ENCODE peak calls at places on chromosomes 4 and X, in nine cellular contexts. I is transverse colon, Y is OCI-LY7, B is IMR-90, G is tibial artery, O is lower leg skin, P is MM.1S, N is endothelial cell of umbilical vein, V is hepatocyte. H is an unnamed sample.
A peak's percentile ranks its signal among the peaks of the same experiment; 100 is the strongest.

GRCh38 chr4:112604590-112604989 is 32.1 kb downstream of the ZGRF1 start:
- DNase-seq in I (peak; percentile 22), Y (peak; percentile 46), B (peak; percentile 65), G (no peak), O (no peak), P (peak; percentile 64), N (peak; percentile 69), V (peak; percentile 74), H (peak; percentile 42)

GRCh38 chr4:77600521-77601451 is 4.8 kb upstream of the CXCL13 start:
- DNase-seq in I (peak; percentile 18), Y (peak; percentile 59), B (peak; percentile 29), G (no peak), O (no peak), P (peak; percentile 53), N (peak; percentile 29), V (peak; percentile 62), H (peak; percentile 38)

GRCh38 chrX:69234624-69235023 is 69.4 kb upstream of the PJA1 start:
- DNase-seq in I (no peak), Y (no peak), B (no peak), G (no peak), O (peak; percentile 18), P (no peak), N (no peak), V (no peak), H (no peak)

GRCh38 chr4:61254406-61254805 is 54.3 kb downstream of the ADGRL3 start:
- DNase-seq in I (no peak), Y (no peak), B (no peak), G (no peak), O (no peak), P (no peak), N (no peak), V (no peak), H (no peak)

GRCh38 chrX:49179358-49179757 is 6.8 kb downstream of the PRICKLE3 start:
- DNase-seq in I (no peak), Y (no peak), B (no peak), G (no peak), O (no peak), P (no peak), N (no peak), V (no peak), H (no peak)

GRCh38 chr4:125739760-125740159 is 425.0 kb downstream of the FAT4 start:
- DNase-seq in I (no peak), Y (no peak), B (peak; percentile 38), G (no peak), O (no peak), P (no peak), N (peak; percentile 99), V (no peak), H (no peak)

GRCh38 chrX:6159468-6159867 is 69.2 kb downstream of the NLGN4X start:
- DNase-seq in I (no peak), Y (no peak), B (no peak), G (no peak), O (no peak), P (no peak), N (no peak), V (no peak), H (no peak)

GRCh38 chr4:141763373-141763772 is 127.0 kb downstream of the IL15 start:
- DNase-seq in I (no peak), Y (no peak), B (no peak), G (no peak), O (no peak), P (no peak), N (peak; percentile 94), V (no peak), H (no peak)

DNA sequence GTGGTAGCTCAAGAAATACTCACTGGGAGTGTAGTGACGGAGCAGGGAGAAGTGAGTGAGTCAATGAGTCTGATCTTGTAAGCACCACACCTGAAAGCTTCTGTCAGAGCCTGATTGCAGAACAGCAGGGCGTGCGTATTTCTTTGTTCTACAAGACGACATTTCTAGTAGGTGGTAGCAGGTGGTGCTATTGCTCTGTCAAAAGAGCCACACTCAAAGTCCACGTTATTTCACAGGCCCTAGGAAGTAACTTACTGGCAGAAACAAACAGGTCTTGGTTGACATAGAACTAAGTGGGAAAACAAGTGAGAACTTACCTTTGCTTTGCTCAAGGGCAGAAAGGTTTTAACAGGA is 46.4 kb upstream of the SPRY1 start:
- DNase-seq in I (peak; percentile 36), Y (peak; percentile 82), B (no peak), G (no peak), O (no peak), P (no peak), N (peak; percentile 36), V (peak; percentile 82), H (peak; percentile 19)
- TF ChIP-seq CTCF in I (no peak), Y (peak; percentile 81), B (no peak), G (no peak), O (no peak), P (no peak), N (no peak), V (peak; percentile 38), H (no peak)

GRCh38 chr4:42513748-42514490 is 116.6 kb downstream of the SHISA3 start:
- DNase-seq in I (no peak), Y (no peak), B (no peak), G (no peak), O (no peak), P (no peak), N (no peak), V (no peak), H (no peak)

GRCh38 chr4:42515156-42515884 is 118.0 kb downstream of the SHISA3 start:
- DNase-seq in I (no peak), Y (no peak), B (peak; percentile 1), G (no peak), O (no peak), P (peak; percentile 33), N (no peak), V (no peak), H (no peak)

GRCh38 chr4:42523066-42523718 is 125.9 kb downstream of the SHISA3 start:
- DNase-seq in I (no peak), Y (no peak), B (no peak), G (no peak), O (no peak), P (no peak), N (no peak), V (no peak), H (no peak)

DNA sequence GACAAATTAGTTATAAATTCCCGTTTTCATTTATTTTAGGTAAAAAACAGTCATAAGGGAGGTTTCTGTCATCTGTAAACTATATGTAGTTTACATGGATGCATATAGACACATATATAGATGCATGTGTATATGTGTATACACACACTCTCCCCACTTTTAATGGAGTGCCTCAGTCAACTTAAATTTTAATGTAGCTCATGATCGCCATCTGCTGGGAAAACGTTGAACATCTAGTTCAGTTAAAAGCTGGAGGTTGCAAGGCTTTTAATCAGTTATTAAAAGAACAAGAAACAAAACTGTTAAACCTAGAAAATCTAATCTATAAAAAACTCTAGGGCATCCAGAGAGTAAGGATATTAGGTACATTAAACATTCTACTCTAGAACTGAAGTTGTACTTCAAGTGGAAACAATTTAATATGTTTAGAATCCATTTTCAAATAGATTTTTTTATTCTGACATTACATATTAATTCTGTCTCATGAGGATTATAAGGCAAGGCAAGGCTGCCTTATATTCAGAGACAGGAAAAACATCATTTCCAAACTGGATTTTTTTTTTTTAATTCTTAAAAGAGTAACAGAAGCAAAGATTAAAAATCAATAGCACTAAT is 122.6 kb downstream of the SHISA3 start:
- DNase-seq in I (peak; percentile 18), Y (peak; percentile 68), B (peak; percentile 48), G (peak; percentile 30), O (no peak), P (peak; percentile 63), N (peak; percentile 74), V (peak; percentile 76), H (peak; percentile 57)
- TF ChIP-seq CTCF in I (peak; percentile 64), Y (peak; percentile 88), B (peak; percentile 66), G (peak; percentile 64), O (no peak), P (peak; percentile 62), N (peak; percentile 31), V (peak; percentile 80), H (peak; percentile 25)

GRCh38 chrX:153438522-153438921 is 7.3 kb downstream of the TREX2 start:
- DNase-seq in I (no peak), Y (peak; percentile 48), B (peak; percentile 7), G (no peak), O (no peak), P (no peak), N (peak; percentile 16), V (peak; percentile 39), H (no peak)
- TF ChIP-seq CTCF in I (no peak), Y (peak; percentile 68), B (no peak), G (peak; percentile 15), O (no peak), P (peak; percentile 26), N (peak; percentile 5), V (peak; percentile 44), H (no peak)

GRCh38 chr4:97998203-97998602 is 145.1 kb downstream of the STPG2 start:
- DNase-seq in I (no peak), Y (no peak), B (no peak), G (no peak), O (no peak), P (no peak), N (no peak), V (no peak), H (no peak)
- TF ChIP-seq CTCF in I (no peak), Y (no peak), B (no peak), G (no peak), O (no peak), P (no peak), N (no peak), V (no peak), H (no peak)

DNA sequence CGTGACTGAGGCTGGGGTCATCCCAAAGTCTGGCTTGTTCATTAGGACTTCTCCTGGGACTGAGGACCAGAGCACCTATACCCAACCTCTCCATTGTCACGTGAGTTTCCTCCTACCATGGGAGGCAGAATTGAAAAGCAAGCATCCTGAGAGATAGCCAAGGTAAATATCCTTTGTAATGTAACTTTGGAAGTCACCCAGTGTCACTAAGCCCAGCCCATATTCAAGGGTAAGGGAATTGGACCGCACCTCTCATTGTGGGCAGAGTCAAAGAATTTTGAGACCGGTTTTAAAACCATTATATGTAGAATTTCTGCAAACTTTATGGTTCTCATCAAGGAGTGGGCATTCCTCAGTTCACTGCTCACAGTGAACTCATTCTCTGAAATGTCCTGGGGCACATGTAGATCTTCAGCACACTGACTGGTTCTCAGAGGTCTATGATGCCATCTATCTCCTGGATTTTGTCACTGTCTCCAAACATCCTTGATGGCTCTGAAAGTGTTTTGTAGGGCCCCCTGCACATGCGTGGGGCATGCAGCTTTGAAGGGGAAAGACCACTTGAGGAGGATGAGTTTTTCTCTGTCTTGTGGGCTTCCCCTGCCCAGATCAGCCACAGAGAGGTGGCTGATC is 35.3 kb upstream of the CHRNA9 start:
- DNase-seq in I (no peak), Y (peak; percentile 63), B (no peak), G (no peak), O (no peak), P (no peak), N (no peak), V (no peak), H (no peak)
- TF ChIP-seq CTCF in I (no peak), Y (peak; percentile 58), B (no peak), G (no peak), O (no peak), P (peak; percentile 10), N (no peak), V (no peak), H (no peak)

GRCh38 chrX:118346258-118347094 is 570 bp downstream of the WDR44 start:
- DNase-seq in I (peak; percentile 31), Y (peak; percentile 54), B (no peak), G (peak; percentile 28), O (peak; percentile 89), P (peak; percentile 30), N (peak; percentile 24), V (peak; percentile 40), H (peak; percentile 56)
- TF ChIP-seq CTCF in I (no peak), Y (peak; percentile 44), B (no peak), G (no peak), O (no peak), P (no peak), N (no peak), V (no peak), H (no peak)